ENCODE peak calls at places on chromosomes 3 and 15, in ten cellular contexts. T is fibroblast of lung, N is breast epithelium, R is esophagus squamous epithelium, X is sigmoid colon, E is GM23338, W is left ventricle myocardium inferior, F is IMR-90, C is PC-3, L is colonic mucosa. Z is an unnamed sample. For H3K36me3, the result is how much of the 10 kb centered on the place peaks cover.

GRCh38 chr15:67177750-67178149 is 76.7 kb downstream of the AAGAB start:
- DNase-seq in F (peak), N (no peak), E (no peak), R (no peak), T (peak), W (no peak), L (no peak), C (no peak), X (no peak), Z (no peak)

GRCh38 chr3:38116471-38117162 is 20.3 kb downstream of the ACAA1 start:
- DNase-seq in L (no peak), C (peak), E (no peak), F (no peak), N (peak), R (no peak), W (no peak), X (peak), T (no peak), Z (peak)

GRCh38 chr15:79124388-79124787 is 33.8 kb upstream of the RASGRF1 start:
- DNase-seq in N (no peak), X (no peak), W (no peak), E (no peak), R (no peak), T (no peak), C (no peak), L (no peak), F (no peak), Z (no peak)

GRCh38 chr3:159417761-159418160 is 570.9 kb upstream of the IL12A start:
- DNase-seq in T (no peak), X (no peak), L (no peak), W (no peak), R (no peak), N (no peak), E (no peak), C (peak), F (no peak), Z (no peak)

GRCh38 chr15:66681395-66681794 is 20.6 kb upstream of the SMAD6 start:
- DNase-seq in W (no peak), R (no peak), F (no peak), T (no peak), C (no peak), L (no peak), X (no peak), E (no peak), N (no peak), Z (no peak)

GRCh38 chr3:5140230-5140621 is 18.1 kb downstream of the ARL8B start:
- DNase-seq in W (no peak), C (no peak), R (no peak), L (no peak), E (no peak), X (no peak), F (no peak), N (no peak), T (no peak), Z (no peak)

GRCh38 chr3:25156526-25157075 is 271.5 kb upstream of the RARB start:
- DNase-seq in T (peak), R (no peak), C (peak), N (no peak), E (peak), L (no peak), F (peak), X (no peak), W (no peak), Z (no peak)

GRCh38 chr15:78179906-78180305 is 30.7 kb downstream of the IDH3A start:
- DNase-seq in T (no peak), X (no peak), W (no peak), L (peak), C (no peak), E (no peak), N (no peak), R (no peak), F (no peak), Z (no peak)

GRCh38 chr3:117019082-117019713 is 309.6 kb downstream of the TUSC7 start:
- DNase-seq in T (peak), E (peak), L (peak), C (peak), W (peak), N (peak), X (peak), R (no peak), F (peak), Z (no peak)

GRCh38 chr3:42508562-42508961 is 6.1 kb downstream of the VIPR1 start:
- DNase-seq in L (no peak), R (no peak), X (no peak), F (no peak), E (no peak), W (no peak), N (no peak), T (no peak), C (no peak), Z (no peak)

GRCh38 chr3:18558526-18558925 is 133.4 kb upstream of the SATB1 start:
- DNase-seq in N (no peak), X (no peak), L (no peak), C (no peak), R (no peak), T (no peak), W (no peak), F (no peak), E (no peak), Z (no peak)

GRCh38 chr3:194141415-194142155 is 5.6 kb downstream of the HES1 start:
- DNase-seq in L (peak), N (peak), T (peak), C (peak), R (no peak), X (peak), E (peak), F (peak), W (peak), Z (peak)

GRCh38 chr15:43527802-43528541 is 10.6 kb downstream of the MAP1A start:
- DNase-seq in E (no peak), W (no peak), N (no peak), R (no peak), X (peak), L (no peak), C (no peak), F (no peak), T (no peak), Z (no peak)

GRCh38 chr15:66832679-66833078 is 130.6 kb downstream of the SMAD6 start:
- DNase-seq in X (no peak), F (peak), W (no peak), T (peak), R (no peak), C (peak), N (no peak), E (no peak), L (no peak), Z (no peak)

GRCh38 chr15:48796521-48796920 is 14.3 kb downstream of the CEP152 start:
- DNase-seq in X (no peak), R (no peak), C (no peak), E (no peak), N (no peak), W (no peak), T (no peak), L (no peak), F (no peak), Z (no peak)

GRCh38 chr3:21654241-21654640 is 96.8 kb downstream of the ZNF385D start:
- DNase-seq in E (no peak), N (no peak), C (peak), F (no peak), W (no peak), L (no peak), X (no peak), T (no peak), R (no peak), Z (no peak)

GRCh38 chr3:172061724-172062184 is 22.4 kb downstream of the FNDC3B start:
- DNase-seq in E (no peak), T (peak), X (no peak), L (no peak), C (peak), F (peak), N (no peak), W (no peak), R (no peak), Z (no peak)

GRCh38 chr3:182364723-182365650 is 428.3 kb upstream of the ATP11B start:
- DNase-seq in T (no peak), X (peak), F (no peak), E (no peak), L (no peak), W (no peak), C (peak), R (no peak), N (no peak), Z (no peak)

GRCh38 chr3:463793-464192 is 267.2 kb downstream of the CHL1 start:
- DNase-seq in R (no peak), W (no peak), L (no peak), X (no peak), T (no peak), F (no peak), N (no peak), C (no peak), E (no peak), Z (no peak)

GRCh38 chr3:177357352-177358084 is 160.2 kb upstream of the TBL1XR1 start:
- DNase-seq in L (peak), N (no peak), C (peak), R (no peak), F (peak), W (no peak), E (peak), X (no peak), T (peak), Z (no peak)

GRCh38 chr3:136042608-136043221 is 77.2 kb downstream of the PPP2R3A start:
- DNase-seq in X (no peak), W (no peak), E (peak), N (no peak), L (no peak), C (peak), R (no peak), F (peak), T (peak), Z (no peak)

GRCh38 chr3:125136515-125136914 is 76.0 kb downstream of the SLC12A8 start:
- DNase-seq in C (no peak), R (no peak), T (no peak), L (no peak), E (no peak), X (no peak), N (no peak), F (no peak), W (no peak), Z (no peak)

GRCh38 chr3:44469914-44470313 is 7.6 kb downstream of the ZNF445 start:
- DNase-seq in L (no peak), R (no peak), E (no peak), X (no peak), W (no peak), F (no peak), T (no peak), C (no peak), N (no peak), Z (no peak)

GRCh38 chr3:39137435-39137936 is 15.9 kb downstream of the CSRNP1 start:
- DNase-seq in E (no peak), F (no peak), W (no peak), R (no peak), X (peak), T (no peak), N (no peak), L (no peak), C (no peak), Z (no peak)

GRCh38 chr3:113783463-113783862 is 36.6 kb downstream of the ATP6V1A start:
- DNase-seq in L (no peak), E (no peak), T (peak), F (peak), X (no peak), N (no peak), R (no peak), C (no peak), W (no peak), Z (no peak)

GRCh38 chr15:83068054-83068453 is 1.0 kb upstream of the BTBD1 start:
- DNase-seq in C (no peak), T (no peak), W (no peak), F (no peak), R (no peak), E (no peak), N (no peak), L (no peak), X (no peak), Z (no peak)

GRCh38 chr3:71025516-71025915 is 558.0 kb downstream of the FOXP1 start:
- DNase-seq in E (no peak), L (no peak), X (no peak), T (no peak), C (peak), N (no peak), W (no peak), R (no peak), F (no peak), Z (no peak)

DNA sequence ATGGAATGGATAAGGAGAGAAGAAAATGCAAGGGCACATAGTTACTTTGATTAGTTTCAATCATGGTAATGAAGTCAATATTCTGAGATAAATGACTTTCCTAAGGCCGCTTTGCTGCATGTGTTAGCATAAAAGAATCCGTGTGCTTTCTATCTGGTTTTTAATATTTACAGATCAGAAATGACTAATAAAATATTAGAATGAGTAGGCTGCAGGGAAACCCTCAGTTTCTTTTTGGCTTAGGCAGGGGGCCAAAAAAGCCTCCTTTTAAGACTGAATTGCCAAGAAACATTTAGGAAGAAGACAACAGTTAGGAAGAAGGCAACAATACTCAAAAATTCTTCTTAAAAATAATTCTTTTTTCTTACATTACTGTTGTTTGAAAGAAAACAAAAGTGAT is 11.6 kb downstream of the NEK11 start:
- DNase-seq in L (no peak), E (no peak), T (peak), R (no peak), N (no peak), X (no peak), C (peak), F (peak), W (no peak), Z (no peak)
- TF ChIP-seq CTCF in L (no peak), E (no peak), T (no peak), R (no peak), N (no peak), X (no peak), C (no peak), F (no peak), W (no peak), Z (no peak)

GRCh38 chr3:32882180-32882579 is 64.4 kb downstream of the TRIM71 start:
- DNase-seq in C (no peak), L (no peak), T (no peak), R (no peak), X (no peak), N (no peak), F (no peak), E (no peak), W (no peak), Z (no peak)

GRCh38 chr3:32880225-32880624 is 62.4 kb downstream of the TRIM71 start:
- DNase-seq in W (no peak), X (no peak), T (no peak), R (no peak), C (no peak), E (no peak), F (no peak), L (no peak), N (no peak), Z (no peak)

GRCh38 chr3:32883817-32884216 is 66.0 kb downstream of the TRIM71 start:
- DNase-seq in F (no peak), W (no peak), N (no peak), X (no peak), T (no peak), L (no peak), R (no peak), E (no peak), C (no peak), Z (no peak)

GRCh38 chr3:32882603-32883025 is 64.8 kb downstream of the TRIM71 start:
- DNase-seq in T (no peak), R (no peak), E (no peak), W (no peak), F (no peak), N (no peak), C (no peak), L (no peak), X (no peak), Z (no peak)

GRCh38 chr3:32881624-32882023 is 63.8 kb downstream of the TRIM71 start:
- DNase-seq in F (no peak), W (no peak), N (no peak), C (no peak), L (no peak), T (no peak), E (no peak), X (no peak), R (no peak), Z (no peak)
- H3K36me3 ChIP-seq in F (under half), W (under half), N (under half), C (under half), L (under half), T (under half), E (under half), X (under half), R (under half), Z (under half)

DNA sequence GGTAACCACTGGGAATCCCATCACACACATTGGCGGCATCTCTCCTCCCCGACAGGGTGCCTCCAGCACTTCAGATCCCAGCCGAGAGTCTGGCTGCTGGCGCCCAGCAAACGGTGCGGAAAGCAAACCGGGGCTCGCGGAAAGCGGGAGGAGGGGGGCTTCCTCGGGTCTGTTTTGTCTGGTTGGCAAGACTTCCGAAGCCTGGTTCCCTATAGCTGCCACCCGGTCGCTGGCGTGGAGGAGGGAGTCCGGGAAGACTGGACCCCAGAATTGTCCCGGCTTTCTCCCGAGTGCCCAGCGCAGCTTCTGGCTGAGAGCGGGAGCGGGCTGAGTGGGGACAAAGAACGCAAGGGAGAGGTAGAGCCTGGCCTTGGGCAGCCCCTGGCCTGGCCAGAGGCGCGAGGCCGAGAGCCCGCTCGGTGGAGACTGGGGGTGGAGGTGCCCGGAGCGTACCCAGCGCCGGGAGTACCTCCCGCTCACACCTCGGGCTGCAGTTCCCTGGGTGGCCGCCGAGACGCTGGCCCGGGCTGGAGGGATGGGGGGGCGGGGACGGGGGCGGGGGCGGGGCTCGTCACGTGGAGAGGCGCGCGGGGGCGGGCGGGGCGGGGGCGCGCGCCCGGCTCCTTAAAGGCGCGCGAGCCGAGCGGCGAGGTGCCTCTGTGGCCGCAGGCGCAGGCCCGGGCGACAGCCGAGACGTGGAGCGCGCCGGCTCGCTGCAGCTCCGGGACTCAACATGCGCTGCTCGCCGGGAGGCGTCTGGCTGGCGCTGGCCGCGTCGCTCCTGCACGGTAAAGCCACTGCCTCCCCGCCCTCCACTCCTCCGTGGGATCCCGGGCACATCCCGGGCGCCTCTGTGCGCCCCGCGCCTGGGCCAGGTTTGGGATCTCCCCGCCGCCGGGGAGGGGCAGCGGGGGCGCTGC is at the start of gene CHRNA7:
- DNase-seq in R (no peak), F (peak), T (peak), E (peak), L (peak), W (peak), X (peak), N (no peak), C (peak), Z (peak)
- TF ChIP-seq CTCF in R (peak), F (peak), T (no peak), E (no peak), L (peak), W (peak), X (peak), N (peak), C (no peak), Z (peak)

GRCh38 chr3:47846880-47847248 is 43.9 kb downstream of the DHX30 start:
- DNase-seq in E (no peak), N (no peak), T (no peak), W (no peak), R (no peak), F (no peak), L (no peak), C (no peak), X (no peak), Z (peak)

GRCh38 chr3:47846186-47846879 is 43.4 kb downstream of the DHX30 start:
- DNase-seq in F (no peak), T (no peak), W (no peak), C (no peak), R (no peak), L (no peak), X (no peak), E (no peak), N (no peak), Z (peak)

GRCh38 chr3:47848599-47849117 is 45.7 kb downstream of the DHX30 start:
- DNase-seq in T (no peak), L (no peak), W (no peak), X (no peak), E (no peak), F (no peak), R (no peak), C (no peak), N (no peak), Z (peak)

GRCh38 chr3:47847801-47848518 is 45.0 kb downstream of the DHX30 start:
- DNase-seq in C (no peak), N (no peak), R (no peak), L (no peak), F (no peak), E (no peak), W (no peak), T (no peak), X (no peak), Z (peak)

DNA sequence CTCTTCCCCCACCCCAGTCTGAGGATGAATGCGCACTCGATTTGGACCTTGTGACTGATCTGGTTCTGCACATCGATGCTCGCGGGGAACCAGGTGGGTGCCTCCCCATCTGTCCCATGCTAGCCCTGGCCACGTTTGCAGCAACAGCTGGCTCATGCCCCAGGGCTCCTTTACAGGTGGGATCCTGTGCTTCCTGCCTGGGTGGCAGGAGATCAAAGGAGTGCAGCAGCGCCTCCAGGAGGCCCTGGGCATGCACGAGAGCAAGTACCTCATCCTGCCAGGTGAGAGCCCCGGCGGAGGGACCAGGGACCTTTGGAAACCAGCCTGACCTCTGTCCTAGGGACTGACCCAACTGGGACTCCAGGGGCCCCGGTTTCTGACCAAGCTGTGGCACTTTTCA is 44.3 kb downstream of the DHX30 start:
- DNase-seq in R (no peak), L (no peak), N (no peak), T (no peak), E (peak), F (no peak), C (no peak), X (no peak), W (no peak), Z (peak)
- H3K36me3 ChIP-seq in R (half or more), L (under half), N (under half), T (half or more), E (under half), F (half or more), C (half or more), X (half or more), W (half or more), Z (under half)

Z was measured in kidney.